ENCODE peak calls at places on chromosome 17, in four cellular contexts. H is heart right ventricle, O is mammary epithelial cell, C is WTC11. Y is an unnamed sample.
A peak's percentile ranks its signal among the peaks of the same experiment; 100 is the strongest.

GRCh38 chr17:42422958-42423712 is at the start of gene CAVIN1:
- DNase-seq in H (peak; percentile 100), O (peak; percentile 98), C (peak; percentile 97), Y (peak; percentile 81)

GRCh38 chr17:62757518-62757951 is 50.6 kb downstream of the MARCHF10 start:
- DNase-seq in H (no peak), O (no peak), C (no peak), Y (peak; percentile 37)

GRCh38 chr17:27554152-27554551 is 76.8 kb upstream of the LGALS9 start:
- DNase-seq in H (no peak), O (no peak), C (no peak), Y (no peak)

GRCh38 chr17:6427284-6427781 is 7.6 kb downstream of the AIPL1 start:
- DNase-seq in H (no peak), O (peak; percentile 35), C (no peak), Y (no peak)

GRCh38 chr17:19647697-19648474 is 665 bp upstream of the ALDH3A2 start:
- DNase-seq in H (peak; percentile 71), O (peak; percentile 68), C (peak; percentile 56), Y (peak; percentile 51)

GRCh38 chr17:41654134-41654907 is 29.9 kb upstream of the KRT17 start:
- DNase-seq in H (no peak), O (peak; percentile 100), C (no peak), Y (no peak)

GRCh38 chr17:50065056-50065455 is 9.1 kb downstream of the ITGA3 start:
- DNase-seq in H (no peak), O (no peak), C (no peak), Y (no peak)

GRCh38 chr17:32784113-32784512 is 92.8 kb downstream of the MYO1D start:
- DNase-seq in H (no peak), O (no peak), C (no peak), Y (no peak)

GRCh38 chr17:47719411-47720152 is 13.5 kb upstream of the TBX21 start:
- DNase-seq in H (no peak), O (peak; percentile 63), C (no peak), Y (no peak)

GRCh38 chr17:47721725-47722124 is 11.3 kb upstream of the TBX21 start:
- DNase-seq in H (no peak), O (no peak), C (no peak), Y (no peak)

GRCh38 chr17:47718634-47719405 is 14.2 kb upstream of the TBX21 start:
- DNase-seq in H (no peak), O (no peak), C (no peak), Y (no peak)

GRCh38 chr17:47720196-47720595 is 12.8 kb upstream of the TBX21 start:
- DNase-seq in H (no peak), O (no peak), C (no peak), Y (no peak)

DNA sequence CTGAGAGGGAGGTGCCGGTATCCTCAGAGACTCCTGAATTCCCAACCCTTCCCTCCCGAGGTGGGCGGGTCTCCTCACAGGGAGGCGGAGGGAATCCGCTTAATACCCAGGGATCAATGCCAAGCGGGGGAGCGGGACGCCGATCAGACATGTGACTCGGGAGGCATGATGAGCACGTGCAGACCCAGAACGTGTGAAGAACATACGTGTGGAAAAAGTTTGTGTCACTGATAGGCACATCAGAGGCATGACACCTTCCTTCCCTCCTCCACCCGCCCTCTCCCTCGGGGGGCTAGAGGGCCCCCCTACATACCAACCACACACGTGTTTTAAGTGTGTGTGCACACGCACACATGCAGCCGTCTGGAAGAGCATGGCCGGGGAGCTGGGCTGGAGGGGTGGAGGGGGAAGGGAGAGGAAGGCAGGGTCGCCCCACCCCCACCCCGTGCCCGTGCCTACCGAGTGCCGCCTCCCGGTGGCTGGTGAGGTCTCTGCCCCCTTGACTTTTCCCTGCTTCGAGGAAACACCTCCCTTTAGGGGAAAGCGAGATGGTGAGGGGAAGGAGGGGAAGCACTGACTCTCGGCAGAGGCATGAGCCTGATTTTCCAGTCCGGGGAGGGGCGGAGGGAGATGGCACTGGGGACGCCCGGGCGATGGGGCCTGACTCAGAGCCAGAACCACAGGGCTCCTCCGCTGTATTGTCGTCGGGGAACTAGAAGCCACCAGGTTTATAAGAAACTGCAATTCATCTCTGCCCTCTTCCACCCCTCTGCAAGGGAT is 12.1 kb upstream of the TBX21 start:
- DNase-seq in H (no peak), O (peak; percentile 32), C (peak; percentile 59), Y (no peak)
- TF ChIP-seq CTCF in H (no peak), O (no peak), C (no peak), Y (no peak)

GRCh38 chr17:1573932-1574696 is 11.5 kb upstream of the PITPNA start:
- DNase-seq in H (peak; percentile 91), O (peak; percentile 63), C (peak; percentile 87), Y (peak; percentile 88)

GRCh38 chr17:1576500-1576899 is 13.9 kb upstream of the PITPNA start:
- DNase-seq in H (no peak), O (no peak), C (no peak), Y (no peak)

GRCh38 chr17:1577186-1577585 is 14.6 kb upstream of the PITPNA start:
- DNase-seq in H (peak; percentile 86), O (peak; percentile 92), C (no peak), Y (no peak)

GRCh38 chr17:1577657-1578428 is 15.3 kb upstream of the PITPNA start:
- DNase-seq in H (no peak), O (no peak), C (no peak), Y (no peak)

GRCh38 chr17:1574697-1575471 is 12.3 kb upstream of the PITPNA start:
- DNase-seq in H (no peak), O (no peak), C (peak; percentile 61), Y (no peak)
- TF ChIP-seq CTCF in H (no peak), O (no peak), C (no peak), Y (no peak)

GRCh38 chr17:72336804-72337070 is 215.9 kb downstream of the SOX9 start:
- DNase-seq in H (no peak), O (no peak), C (no peak), Y (no peak)

GRCh38 chr17:72333570-72333969 is 212.8 kb downstream of the SOX9 start:
- DNase-seq in H (no peak), O (no peak), C (no peak), Y (no peak)

GRCh38 chr17:72332367-72332766 is 211.5 kb downstream of the SOX9 start:
- DNase-seq in H (no peak), O (peak; percentile 43), C (no peak), Y (no peak)

GRCh38 chr17:72336026-72336803 is 215.4 kb downstream of the SOX9 start:
- DNase-seq in H (no peak), O (no peak), C (peak; percentile 17), Y (no peak)

DNA sequence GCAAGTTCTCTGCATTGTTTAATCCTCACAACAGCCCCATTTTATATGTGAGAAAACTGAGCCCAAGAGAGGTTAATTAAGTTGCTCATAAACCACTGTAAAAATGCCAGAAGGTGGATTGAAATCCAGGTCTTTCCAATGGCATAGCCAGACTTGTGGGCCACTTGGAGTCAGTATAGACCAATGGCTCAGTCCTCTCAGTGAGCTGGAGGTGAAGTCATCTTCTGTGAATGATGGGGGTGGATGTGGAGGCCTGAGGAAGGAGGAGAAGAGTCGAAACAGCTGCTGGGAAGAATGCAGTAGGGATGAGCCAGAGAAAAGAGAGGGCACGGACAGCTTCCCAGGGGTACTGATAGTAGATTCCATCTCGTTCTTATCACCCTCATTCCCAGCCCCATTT is 213.4 kb downstream of the SOX9 start:
- DNase-seq in H (no peak), O (peak; percentile 33), C (no peak), Y (no peak)
- TF ChIP-seq CTCF in H (no peak), O (no peak), C (no peak), Y (no peak)

GRCh38 chr17:73623247-73623646 is 21.0 kb downstream of the SDK2 start:
- DNase-seq in H (no peak), O (no peak), C (no peak), Y (no peak)

GRCh38 chr17:73616873-73617430 is 27.3 kb downstream of the SDK2 start:
- DNase-seq in H (no peak), O (no peak), C (no peak), Y (no peak)

GRCh38 chr17:73622381-73622780 is 21.9 kb downstream of the SDK2 start:
- DNase-seq in H (no peak), O (no peak), C (no peak), Y (no peak)

GRCh38 chr17:73621685-73622084 is 22.6 kb downstream of the SDK2 start:
- DNase-seq in H (no peak), O (no peak), C (no peak), Y (no peak)

DNA sequence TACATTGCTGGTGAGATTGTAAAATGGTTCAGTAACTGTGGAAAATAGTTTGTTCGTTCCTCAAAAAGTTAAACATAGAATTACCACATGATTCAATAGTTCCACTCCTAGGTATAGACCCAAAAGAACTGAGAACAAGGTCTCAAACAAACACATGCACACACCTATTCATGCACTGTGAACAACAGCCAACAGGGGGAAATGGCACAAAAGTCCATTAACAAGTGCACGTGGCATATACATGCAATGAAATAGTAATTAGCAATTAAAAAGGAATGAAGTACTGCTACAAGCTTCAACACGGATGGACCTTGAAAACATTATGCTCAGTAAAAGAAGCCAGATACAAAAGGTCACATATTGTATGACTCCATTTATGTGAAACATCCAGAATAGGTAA is 23.8 kb downstream of the SDK2 start:
- DNase-seq in H (no peak), O (peak; percentile 24), C (no peak), Y (no peak)
- TF ChIP-seq CTCF in H (no peak), O (peak; percentile 30), C (no peak), Y (no peak)

Y was measured in nephron progenitor cell.